ENCODE peak calls at places on chromosomes 3 and 15, in six cellular contexts. J, M, C, E, A and G are unnamed samples.
A peak's percentile ranks its signal among the peaks of the same experiment; 100 is the strongest.

GRCh38 chr15:100224206-100225185 is 117.3 kb downstream of the ADAMTS17 start:
- DNase-seq in J (no peak), M (no peak), C (no peak), E (no peak), A (no peak), G (no peak)

GRCh38 chr15:83659011-83659811 is 5.3 kb downstream of the ADAMTSL3 start:
- DNase-seq in J (no peak), M (no peak), C (no peak), E (no peak), A (no peak), G (no peak)

GRCh38 chr3:143035466-143036214 is 34.3 kb downstream of the U2SURP start:
- DNase-seq in J (peak; percentile 4), M (no peak), C (no peak), E (no peak), A (no peak), G (peak; percentile 44)

GRCh38 chr15:58588096-58588495 is 156.3 kb downstream of the LIPC start:
- DNase-seq in J (no peak), M (no peak), C (no peak), E (peak; percentile 14), A (no peak), G (no peak)

GRCh38 chr15:38528279-38528678 is 36.3 kb downstream of the RASGRP1 start:
- DNase-seq in J (peak; percentile 72), M (no peak), C (no peak), E (no peak), A (no peak), G (no peak)

GRCh38 chr15:95994418-95994817 is 336.1 kb upstream of the NR2F2 start:
- DNase-seq in J (peak; percentile 82), M (no peak), C (no peak), E (peak; percentile 3), A (no peak), G (peak; percentile 36)

GRCh38 chr15:29089731-29090616 is 179.6 kb downstream of the NSMCE3 start:
- DNase-seq in J (peak; percentile 45), M (no peak), C (no peak), E (no peak), A (no peak), G (peak; percentile 45)

GRCh38 chr15:43934480-43934879 is 107.7 kb downstream of the WDR76 start:
- DNase-seq in J (peak; percentile 52), M (no peak), C (no peak), E (no peak), A (no peak), G (no peak)

GRCh38 chr15:33298631-33299030 is 12.1 kb upstream of the RYR3 start:
- DNase-seq in J (no peak), M (no peak), C (no peak), E (peak; percentile 94), A (no peak), G (no peak)

DNA sequence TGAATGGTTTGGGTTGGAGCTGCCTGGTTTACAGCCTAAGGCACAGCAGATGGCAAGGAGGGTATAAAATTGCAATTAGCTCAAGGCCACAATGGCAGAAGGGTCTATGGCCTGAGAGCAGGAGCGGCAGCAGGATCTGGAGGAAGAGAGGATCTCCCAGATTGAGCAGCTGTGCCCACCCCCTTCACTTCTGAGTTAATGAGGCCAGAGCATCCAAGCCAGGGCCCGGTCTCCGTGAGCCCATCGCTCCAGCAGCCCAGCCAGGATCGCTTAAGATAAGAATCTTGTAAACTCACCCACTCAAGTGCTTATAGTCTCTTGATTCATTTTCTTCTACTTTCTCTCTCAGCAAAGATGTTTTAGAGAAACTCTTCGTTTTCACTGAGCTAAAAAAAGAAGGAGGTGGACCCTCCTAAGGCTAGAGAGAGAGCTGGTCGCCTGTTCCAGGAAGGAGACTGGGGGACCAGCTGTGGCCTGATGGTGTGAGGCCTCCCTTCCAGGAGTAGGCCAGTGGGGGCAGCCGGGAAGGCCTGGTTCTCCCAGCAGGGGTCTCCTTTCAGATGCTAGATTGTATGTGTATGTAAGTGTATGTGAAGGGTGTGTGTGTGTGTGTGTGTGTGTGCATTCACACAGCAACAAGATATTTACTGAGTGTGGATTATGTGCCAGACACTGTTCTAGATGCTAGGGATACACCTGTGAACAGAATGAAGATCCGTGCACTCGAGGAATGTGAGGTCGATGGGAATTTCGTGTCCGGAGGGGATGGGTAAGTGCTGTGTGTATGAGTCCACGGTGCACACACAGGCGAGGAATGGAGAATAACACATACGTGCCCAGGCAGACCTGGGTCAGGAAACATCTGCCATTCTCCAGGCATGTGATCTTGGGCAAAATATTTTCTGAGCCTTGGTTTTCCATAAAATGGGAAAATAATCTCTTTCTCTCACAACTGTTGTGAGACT is 18.6 kb downstream of the MAGEF1 start:
- DNase-seq in J (no peak), M (no peak), C (no peak), E (peak; percentile 22), A (no peak), G (peak; percentile 58)
- H3K23ac ChIP-seq in J (no peak overlapping the region), M (no peak overlapping the region), C (no peak overlapping the region), E (no peak overlapping the region), A (no peak overlapping the region), G (no peak overlapping the region)

DNA sequence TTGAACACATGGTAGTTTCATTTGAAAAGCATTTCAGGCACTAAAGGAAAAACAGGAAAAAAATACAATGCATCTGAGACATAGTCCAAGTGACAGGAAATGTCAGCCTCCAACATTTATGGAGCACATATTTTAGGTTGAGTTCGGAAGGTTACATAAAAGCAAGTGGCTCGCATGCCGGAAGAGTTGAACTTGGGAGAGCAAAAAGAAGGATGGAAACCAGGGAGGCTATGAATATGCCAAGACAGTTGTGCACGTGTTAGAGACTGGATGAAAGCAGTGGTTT is 277.5 kb upstream of the SEMA6D start:
- DNase-seq in J (no peak), M (no peak), C (no peak), E (no peak), A (no peak), G (no peak)
- H4K8ac ChIP-seq in J (peak overlapping the region; percentile 86), M (no peak overlapping the region), C (no peak overlapping the region), E (no peak overlapping the region), A (no peak overlapping the region), G (no peak overlapping the region)

GRCh38 chr3:119352235-119352634 is 58.1 kb downstream of the ARHGAP31 start:
- DNase-seq in J (peak; percentile 31), M (no peak), C (no peak), E (peak; percentile 83), A (no peak), G (no peak)
- H3K18ac ChIP-seq in J (peak overlapping the region; percentile 94), M (peak overlapping the region; percentile 63), C (peak overlapping the region; percentile 80), E (peak overlapping the region; percentile 88), A (no peak overlapping the region), G (no peak overlapping the region)

DNA sequence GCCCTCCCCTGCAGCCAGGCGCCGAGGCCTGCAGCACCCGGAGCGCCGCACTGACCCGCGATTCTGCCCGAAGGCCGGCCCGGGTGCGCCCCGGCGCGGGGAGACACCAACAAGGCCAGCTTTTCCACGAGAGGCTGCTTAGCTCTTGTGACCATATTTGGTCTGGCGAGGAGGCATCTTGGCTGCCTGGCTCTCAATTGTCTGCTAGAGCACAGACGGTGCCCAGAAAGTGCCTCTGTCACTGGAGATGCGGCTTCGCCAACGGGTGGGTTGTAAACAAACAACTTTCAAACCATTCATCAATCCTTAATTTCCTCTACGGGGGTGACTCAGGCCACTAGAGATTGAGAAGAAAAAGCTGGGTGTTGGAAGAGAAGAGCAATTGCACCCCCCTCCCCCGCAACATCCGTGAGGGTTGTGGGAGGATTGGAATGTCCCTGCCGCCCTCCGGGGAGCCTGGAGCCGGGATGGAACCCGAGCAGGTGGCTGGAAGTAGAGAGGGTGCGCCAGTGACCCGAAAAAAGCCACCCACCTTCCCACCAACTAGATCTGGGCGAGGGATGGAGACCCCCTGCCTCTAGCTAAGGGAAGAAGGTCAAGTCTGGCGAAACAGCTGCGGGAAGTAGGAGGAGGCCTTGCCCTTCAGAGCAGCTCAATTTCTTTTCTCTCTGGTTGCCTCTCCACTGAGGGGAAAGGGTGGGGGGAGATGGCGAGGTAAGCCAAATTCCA is 783 bp upstream of the WWTR1 start:
- DNase-seq in J (peak; percentile 86), M (peak; percentile 61), C (no peak), E (peak; percentile 77), A (peak; percentile 77), G (peak; percentile 93)
- H3K23ac ChIP-seq in J (peak overlapping the region; percentile 100), M (no peak overlapping the region), C (no peak overlapping the region), E (no peak overlapping the region), A (no peak overlapping the region), G (no peak overlapping the region)

GRCh38 chr3:121545564-121546455 is at the start of gene POLQ:
- DNase-seq in J (peak; percentile 95), M (peak; percentile 78), C (peak; percentile 49), E (peak; percentile 95), A (peak; percentile 83), G (peak; percentile 97)
- H4K8ac ChIP-seq in J (peak within 1 kb of the TSS; percentile 93), M (peak within 1 kb of the TSS; percentile 45), C (peak within 1 kb of the TSS; percentile 96), E (peak within 1 kb of the TSS; percentile 80), A (no peak within 1 kb of the TSS), G (peak within 1 kb of the TSS; percentile 59)